ENCODE peak calls at places on chromosomes 11 and 22, in four cellular contexts. Y, C, G and T are unnamed samples.

GRCh38 chr11:1770528-1770927 is 6.8 kb upstream of the CTSD start:
- DNase-seq in Y (no peak), C (no peak), G (no peak), T (peak)

GRCh38 chr11:98711011-98711410 is 309.7 kb upstream of the CNTN5 start:
- DNase-seq in Y (no peak), C (peak), G (no peak), T (no peak)

GRCh38 chr11:2590951-2591754 is 108.6 kb downstream of the KCNQ1OT1 start:
- DNase-seq in Y (no peak), C (no peak), G (no peak), T (no peak)

GRCh38 chr11:127521413-127521812 is 520.8 kb upstream of the KIRREL3 start:
- DNase-seq in Y (no peak), C (no peak), G (no peak), T (no peak)

GRCh38 chr22:42439821-42440674 is 7.8 kb upstream of the NFAM1 start:
- DNase-seq in Y (no peak), C (no peak), G (no peak), T (peak)

GRCh38 chr11:13928566-13929251 is 33.8 kb upstream of the SPON1 start:
- DNase-seq in Y (no peak), C (no peak), G (no peak), T (peak)

GRCh38 chr11:1893581-1894359 is 2.1 kb upstream of the PRR33 start:
- DNase-seq in Y (no peak), C (no peak), G (no peak), T (no peak)

GRCh38 chr11:100824041-100824440 is 137.0 kb downstream of the ARHGAP42 start:
- DNase-seq in Y (no peak), C (no peak), G (no peak), T (no peak)

GRCh38 chr22:34847072-34847471 is 218.9 kb upstream of the ISX start:
- DNase-seq in Y (no peak), C (no peak), G (no peak), T (peak)

GRCh38 chr11:19327280-19327679 is 86.5 kb upstream of the E2F8 start:
- DNase-seq in Y (no peak), C (no peak), G (no peak), T (no peak)

GRCh38 chr22:20858615-20859416 is at the start of the genes PI4KA and SNAP29:
- DNase-seq in Y (peak), C (peak), G (peak), T (peak)

GRCh38 chr22:26172389-26172990 is 3.2 kb downstream of the SEZ6L start:
- DNase-seq in Y (no peak), C (no peak), G (no peak), T (peak)

GRCh38 chr11:125941241-125941605 is 4.6 kb upstream of the VSIG10L2 start:
- DNase-seq in Y (no peak), C (no peak), G (no peak), T (no peak)

GRCh38 chr11:61486779-61487178 is 21.8 kb upstream of the LRRC10B start:
- DNase-seq in Y (no peak), C (no peak), G (no peak), T (no peak)

GRCh38 chr11:129386795-129387390 is 11.2 kb downstream of the BARX2 start:
- DNase-seq in Y (no peak), C (no peak), G (no peak), T (no peak)

GRCh38 chr22:29030618-29031235 is 30.9 kb downstream of the C22orf31 start:
- DNase-seq in Y (no peak), C (peak), G (peak), T (no peak)

GRCh38 chr22:24751518-24751917 is 23.0 kb downstream of the PIWIL3 start:
- DNase-seq in Y (no peak), C (no peak), G (no peak), T (peak)

GRCh38 chr22:26656896-26657851 is at the start of gene MIAT:
- DNase-seq in Y (no peak), C (no peak), G (no peak), T (no peak)

GRCh38 chr11:31555938-31556337 is 46.4 kb downstream of the ELP4 start:
- DNase-seq in Y (no peak), C (no peak), G (no peak), T (no peak)

GRCh38 chr11:134144744-134145143 is 75.9 kb downstream of the JAM3 start:
- DNase-seq in Y (no peak), C (no peak), G (no peak), T (no peak)

GRCh38 chr11:95067042-95067827 is 516 bp downstream of the SRSF8 start:
- DNase-seq in Y (peak), C (peak), G (peak), T (peak)